ENCODE peak calls at places on chromosomes 2 and 18, in six cellular contexts. One of them, this sample, is unnamed.

GRCh38 chr2:191539068-191539467 is 138.9 kb upstream of the NABP1 start:
- DNase-seq in glutamatergic neuron: peak; percentile 68
- DNase-seq in kidney epithelial cell: no peak
- DNase-seq in BE2C: peak; percentile 67
- DNase-seq in progenitor cell of endocrine pancreas: no peak
- DNase-seq in fibroblast of lung: peak; percentile 44
- DNase-seq in this sample: peak; percentile 56

GRCh38 chr2:47629501-47630460 is 153.2 kb upstream of the MSH6 start:
- DNase-seq in glutamatergic neuron: no peak
- DNase-seq in kidney epithelial cell: no peak
- DNase-seq in BE2C: no peak
- DNase-seq in progenitor cell of endocrine pancreas: no peak
- DNase-seq in fibroblast of lung: no peak
- DNase-seq in this sample: no peak

GRCh38 chr2:107001964-107002696 is 116.2 kb upstream of the ST6GAL2 start:
- DNase-seq in glutamatergic neuron: no peak
- DNase-seq in kidney epithelial cell: peak; percentile 23
- DNase-seq in BE2C: no peak
- DNase-seq in progenitor cell of endocrine pancreas: no peak
- DNase-seq in fibroblast of lung: peak; percentile 62
- DNase-seq in this sample: peak; percentile 29

GRCh38 chr2:111049792-111050640 is 70.7 kb upstream of the BCL2L11 start:
- DNase-seq in glutamatergic neuron: no peak
- DNase-seq in kidney epithelial cell: peak; percentile 80
- DNase-seq in BE2C: no peak
- DNase-seq in progenitor cell of endocrine pancreas: no peak
- DNase-seq in fibroblast of lung: no peak
- DNase-seq in this sample: peak; percentile 21

GRCh38 chr2:56113571-56113970 is 70.2 kb upstream of the CCDC85A start:
- DNase-seq in glutamatergic neuron: no peak
- DNase-seq in kidney epithelial cell: no peak
- DNase-seq in BE2C: no peak
- DNase-seq in progenitor cell of endocrine pancreas: no peak
- DNase-seq in fibroblast of lung: no peak
- DNase-seq in this sample: no peak

GRCh38 chr2:9287400-9288059 is 80.9 kb downstream of the ASAP2 start:
- DNase-seq in glutamatergic neuron: no peak
- DNase-seq in kidney epithelial cell: peak; percentile 100
- DNase-seq in BE2C: no peak
- DNase-seq in progenitor cell of endocrine pancreas: no peak
- DNase-seq in fibroblast of lung: peak; percentile 95
- DNase-seq in this sample: peak; percentile 97

GRCh38 chr2:201100497-201100896 is 15.5 kb upstream of the CFLAR start:
- DNase-seq in glutamatergic neuron: no peak
- DNase-seq in kidney epithelial cell: no peak
- DNase-seq in BE2C: no peak
- DNase-seq in progenitor cell of endocrine pancreas: no peak
- DNase-seq in fibroblast of lung: no peak
- DNase-seq in this sample: no peak

GRCh38 chr2:152307863-152308262 is 27.1 kb upstream of the FMNL2 start:
- DNase-seq in glutamatergic neuron: no peak
- DNase-seq in kidney epithelial cell: no peak
- DNase-seq in BE2C: no peak
- DNase-seq in progenitor cell of endocrine pancreas: no peak
- DNase-seq in fibroblast of lung: peak; percentile 10
- DNase-seq in this sample: no peak

GRCh38 chr2:10647886-10648605 is 41.7 kb downstream of the NOL10 start:
- DNase-seq in glutamatergic neuron: no peak
- DNase-seq in kidney epithelial cell: no peak
- DNase-seq in BE2C: no peak
- DNase-seq in progenitor cell of endocrine pancreas: no peak
- DNase-seq in fibroblast of lung: no peak
- DNase-seq in this sample: no peak

GRCh38 chr2:223740679-223741078 is 96.7 kb downstream of the AP1S3 start:
- DNase-seq in glutamatergic neuron: no peak
- DNase-seq in kidney epithelial cell: no peak
- DNase-seq in BE2C: no peak
- DNase-seq in progenitor cell of endocrine pancreas: no peak
- DNase-seq in fibroblast of lung: no peak
- DNase-seq in this sample: no peak

GRCh38 chr2:36886664-36887063 is 79.7 kb downstream of the STRN start:
- DNase-seq in glutamatergic neuron: no peak
- DNase-seq in kidney epithelial cell: no peak
- DNase-seq in BE2C: no peak
- DNase-seq in progenitor cell of endocrine pancreas: no peak
- DNase-seq in fibroblast of lung: peak; percentile 13
- DNase-seq in this sample: no peak

GRCh38 chr2:32732912-32733472 is 105.1 kb downstream of the TTC27 start:
- DNase-seq in glutamatergic neuron: no peak
- DNase-seq in kidney epithelial cell: no peak
- DNase-seq in BE2C: no peak
- DNase-seq in progenitor cell of endocrine pancreas: no peak
- DNase-seq in fibroblast of lung: no peak
- DNase-seq in this sample: no peak

GRCh38 chr18:64409511-64409910 is 260.6 kb upstream of the LINC00305 start:
- DNase-seq in glutamatergic neuron: no peak
- DNase-seq in kidney epithelial cell: no peak
- DNase-seq in BE2C: peak; percentile 4
- DNase-seq in progenitor cell of endocrine pancreas: no peak
- DNase-seq in fibroblast of lung: peak; percentile 5
- DNase-seq in this sample: peak; percentile 8

GRCh38 chr2:212777020-212777491 is 238.5 kb upstream of the ERBB4 start:
- DNase-seq in glutamatergic neuron: no peak
- DNase-seq in kidney epithelial cell: no peak
- DNase-seq in BE2C: no peak
- DNase-seq in progenitor cell of endocrine pancreas: no peak
- DNase-seq in fibroblast of lung: peak; percentile 53
- DNase-seq in this sample: peak; percentile 64

GRCh38 chr2:145380436-145381017 is 860.6 kb upstream of the ZEB2 start:
- DNase-seq in glutamatergic neuron: no peak
- DNase-seq in kidney epithelial cell: peak; percentile 38
- DNase-seq in BE2C: no peak
- DNase-seq in progenitor cell of endocrine pancreas: no peak
- DNase-seq in fibroblast of lung: peak; percentile 75
- DNase-seq in this sample: peak; percentile 71

GRCh38 chr2:70715161-70715985 is 52.6 kb downstream of the ADD2 start:
- DNase-seq in glutamatergic neuron: no peak
- DNase-seq in kidney epithelial cell: no peak
- DNase-seq in BE2C: no peak
- DNase-seq in progenitor cell of endocrine pancreas: no peak
- DNase-seq in fibroblast of lung: no peak
- DNase-seq in this sample: no peak

GRCh38 chr2:127155901-127156300 is 48.9 kb upstream of the BIN1 start:
- DNase-seq in glutamatergic neuron: no peak
- DNase-seq in kidney epithelial cell: no peak
- DNase-seq in BE2C: no peak
- DNase-seq in progenitor cell of endocrine pancreas: no peak
- DNase-seq in fibroblast of lung: peak; percentile 88
- DNase-seq in this sample: peak; percentile 61

GRCh38 chr2:127154985-127155650 is 48.2 kb upstream of the BIN1 start:
- DNase-seq in glutamatergic neuron: no peak
- DNase-seq in kidney epithelial cell: no peak
- DNase-seq in BE2C: no peak
- DNase-seq in progenitor cell of endocrine pancreas: no peak
- DNase-seq in fibroblast of lung: peak; percentile 87
- DNase-seq in this sample: peak; percentile 60

GRCh38 chr2:127158614-127159290 is 51.8 kb upstream of the BIN1 start:
- DNase-seq in glutamatergic neuron: no peak
- DNase-seq in kidney epithelial cell: no peak
- DNase-seq in BE2C: no peak
- DNase-seq in progenitor cell of endocrine pancreas: no peak
- DNase-seq in fibroblast of lung: no peak
- DNase-seq in this sample: no peak

GRCh38 chr2:127157114-127157513 is 50.2 kb upstream of the BIN1 start:
- DNase-seq in glutamatergic neuron: no peak
- DNase-seq in kidney epithelial cell: no peak
- DNase-seq in BE2C: no peak
- DNase-seq in progenitor cell of endocrine pancreas: no peak
- DNase-seq in fibroblast of lung: no peak
- DNase-seq in this sample: no peak

DNA sequence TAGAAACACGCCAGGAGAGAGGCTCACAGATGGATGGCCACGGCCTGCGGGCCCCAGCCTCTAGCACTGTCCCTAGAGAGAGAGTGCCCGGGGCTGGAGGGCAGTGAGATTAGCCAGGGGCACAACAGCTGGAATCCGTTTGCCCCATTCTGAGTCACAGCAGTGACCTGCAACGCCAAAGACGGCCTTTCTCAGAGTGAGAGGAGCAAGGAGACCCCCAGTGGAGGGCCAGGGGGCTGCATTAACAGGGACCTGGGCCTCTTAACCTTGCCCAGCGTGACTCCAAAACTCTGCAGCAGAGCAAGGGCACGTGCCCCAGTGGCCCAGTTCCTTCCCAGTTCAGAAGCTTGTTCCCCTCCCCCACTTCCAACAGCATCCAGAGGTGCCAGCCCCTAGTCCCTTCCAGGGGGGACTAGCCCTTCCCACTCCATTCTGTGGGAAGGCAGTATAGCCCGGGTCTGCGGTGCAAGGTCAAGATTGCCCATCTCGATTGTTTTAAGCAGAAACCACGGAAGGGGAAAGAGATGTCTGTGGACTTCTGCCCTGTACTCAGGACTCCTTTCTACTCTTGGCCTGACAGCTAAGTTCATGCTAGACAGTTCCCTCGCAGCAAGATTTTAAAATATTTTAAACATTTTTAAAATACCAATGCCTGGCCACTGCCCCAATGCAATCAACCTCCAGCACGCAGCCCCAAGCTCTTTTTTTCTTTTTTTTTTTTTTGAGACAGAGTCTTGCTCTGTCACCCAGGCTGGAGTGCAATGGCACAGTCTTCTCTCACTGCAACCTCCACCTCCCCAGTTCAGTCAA is 50.9 kb upstream of the BIN1 start:
- DNase-seq in glutamatergic neuron: peak; percentile 76
- DNase-seq in kidney epithelial cell: no peak
- DNase-seq in BE2C: peak; percentile 55
- DNase-seq in progenitor cell of endocrine pancreas: peak; percentile 50
- DNase-seq in fibroblast of lung: peak; percentile 45
- DNase-seq in this sample: no peak
- TF ChIP-seq CTCF in glutamatergic neuron: peak; percentile 61
- TF ChIP-seq CTCF in kidney epithelial cell: peak; percentile 38
- TF ChIP-seq CTCF in BE2C: peak; percentile 57
- TF ChIP-seq CTCF in progenitor cell of endocrine pancreas: peak; percentile 67
- TF ChIP-seq CTCF in fibroblast of lung: no peak
- TF ChIP-seq CTCF in this sample: peak; percentile 15

GRCh38 chr2:75519843-75520242 is 40.9 kb downstream of the EVA1A start:
- DNase-seq in glutamatergic neuron: no peak
- DNase-seq in kidney epithelial cell: no peak
- DNase-seq in BE2C: no peak
- DNase-seq in progenitor cell of endocrine pancreas: no peak
- DNase-seq in fibroblast of lung: no peak
- DNase-seq in this sample: no peak

GRCh38 chr2:75518638-75519465 is 41.9 kb downstream of the EVA1A start:
- DNase-seq in glutamatergic neuron: no peak
- DNase-seq in kidney epithelial cell: no peak
- DNase-seq in BE2C: no peak
- DNase-seq in progenitor cell of endocrine pancreas: no peak
- DNase-seq in fibroblast of lung: no peak
- DNase-seq in this sample: no peak

GRCh38 chr2:75523313-75524275 is 37.1 kb downstream of the EVA1A start:
- DNase-seq in glutamatergic neuron: no peak
- DNase-seq in kidney epithelial cell: peak; percentile 77
- DNase-seq in BE2C: no peak
- DNase-seq in progenitor cell of endocrine pancreas: no peak
- DNase-seq in fibroblast of lung: peak; percentile 46
- DNase-seq in this sample: peak; percentile 56

GRCh38 chr2:75522543-75523312 is 38.0 kb downstream of the EVA1A start:
- DNase-seq in glutamatergic neuron: no peak
- DNase-seq in kidney epithelial cell: no peak
- DNase-seq in BE2C: no peak
- DNase-seq in progenitor cell of endocrine pancreas: no peak
- DNase-seq in fibroblast of lung: no peak
- DNase-seq in this sample: no peak

DNA sequence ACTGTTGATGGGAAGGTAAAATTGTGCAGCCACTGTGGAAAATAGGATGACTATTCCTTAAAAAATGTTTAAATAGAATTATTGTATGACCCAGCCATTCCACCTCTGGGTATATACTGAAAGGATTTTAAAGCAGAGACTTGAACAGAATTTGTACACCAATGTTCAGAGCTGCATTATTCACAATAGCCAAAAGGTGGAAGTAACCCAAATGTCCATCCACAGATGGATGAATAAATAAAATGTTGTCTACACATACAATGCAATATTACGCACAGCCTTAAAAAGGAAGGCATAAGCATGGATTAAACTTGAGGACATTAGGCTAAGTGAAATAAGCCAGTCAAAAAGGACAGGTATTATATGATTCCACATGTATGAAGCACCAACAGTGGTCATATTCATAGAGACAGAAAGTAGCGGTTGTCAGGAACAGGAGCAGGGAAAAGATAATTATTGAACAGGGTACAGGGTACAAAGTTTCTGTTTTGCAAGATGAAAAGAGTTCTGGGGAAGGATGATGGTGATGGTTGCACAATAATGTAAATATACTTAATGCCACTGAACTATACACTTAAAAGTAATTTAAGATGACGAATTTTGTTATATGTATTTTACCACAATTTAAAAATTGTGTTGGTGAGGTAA is 39.4 kb downstream of the EVA1A start:
- DNase-seq in glutamatergic neuron: no peak
- DNase-seq in kidney epithelial cell: no peak
- DNase-seq in BE2C: no peak
- DNase-seq in progenitor cell of endocrine pancreas: no peak
- DNase-seq in fibroblast of lung: no peak
- DNase-seq in this sample: no peak
- TF ChIP-seq CTCF in glutamatergic neuron: no peak
- TF ChIP-seq CTCF in kidney epithelial cell: no peak
- TF ChIP-seq CTCF in BE2C: no peak
- TF ChIP-seq CTCF in progenitor cell of endocrine pancreas: no peak
- TF ChIP-seq CTCF in fibroblast of lung: no peak
- TF ChIP-seq CTCF in this sample: no peak

GRCh38 chr2:25521665-25522387 is 151.6 kb downstream of the DTNB start:
- DNase-seq in glutamatergic neuron: no peak
- DNase-seq in kidney epithelial cell: peak; percentile 7
- DNase-seq in BE2C: peak; percentile 24
- DNase-seq in progenitor cell of endocrine pancreas: no peak
- DNase-seq in fibroblast of lung: peak; percentile 86
- DNase-seq in this sample: peak; percentile 91
- TF ChIP-seq CTCF in glutamatergic neuron: peak; percentile 83
- TF ChIP-seq CTCF in kidney epithelial cell: peak; percentile 81
- TF ChIP-seq CTCF in BE2C: peak; percentile 85
- TF ChIP-seq CTCF in progenitor cell of endocrine pancreas: peak; percentile 76
- TF ChIP-seq CTCF in fibroblast of lung: peak; percentile 83
- TF ChIP-seq CTCF in this sample: peak; percentile 88

GRCh38 chr2:27823135-27823534 is 51.6 kb downstream of the MRPL33 start:
- DNase-seq in glutamatergic neuron: no peak
- DNase-seq in kidney epithelial cell: no peak
- DNase-seq in BE2C: no peak
- DNase-seq in progenitor cell of endocrine pancreas: no peak
- DNase-seq in fibroblast of lung: no peak
- DNase-seq in this sample: no peak

GRCh38 chr2:27822049-27822448 is 50.5 kb downstream of the MRPL33 start:
- DNase-seq in glutamatergic neuron: no peak
- DNase-seq in kidney epithelial cell: no peak
- DNase-seq in BE2C: no peak
- DNase-seq in progenitor cell of endocrine pancreas: no peak
- DNase-seq in fibroblast of lung: no peak
- DNase-seq in this sample: no peak

GRCh38 chr2:27824401-27824800 is 52.9 kb downstream of the MRPL33 start:
- DNase-seq in glutamatergic neuron: no peak
- DNase-seq in kidney epithelial cell: no peak
- DNase-seq in BE2C: no peak
- DNase-seq in progenitor cell of endocrine pancreas: no peak
- DNase-seq in fibroblast of lung: no peak
- DNase-seq in this sample: no peak

GRCh38 chr2:27828305-27828704 is 56.8 kb downstream of the MRPL33 start:
- DNase-seq in glutamatergic neuron: no peak
- DNase-seq in kidney epithelial cell: no peak
- DNase-seq in BE2C: no peak
- DNase-seq in progenitor cell of endocrine pancreas: no peak
- DNase-seq in fibroblast of lung: no peak
- DNase-seq in this sample: no peak

GRCh38 chr2:27823564-27823963 is 52.0 kb downstream of the MRPL33 start:
- DNase-seq in glutamatergic neuron: no peak
- DNase-seq in kidney epithelial cell: no peak
- DNase-seq in BE2C: no peak
- DNase-seq in progenitor cell of endocrine pancreas: no peak
- DNase-seq in fibroblast of lung: no peak
- DNase-seq in this sample: no peak
- TF ChIP-seq CTCF in glutamatergic neuron: no peak
- TF ChIP-seq CTCF in kidney epithelial cell: no peak
- TF ChIP-seq CTCF in BE2C: no peak
- TF ChIP-seq CTCF in progenitor cell of endocrine pancreas: no peak
- TF ChIP-seq CTCF in fibroblast of lung: no peak
- TF ChIP-seq CTCF in this sample: no peak

This sample was measured in fibroblast of pulmonary artery.